ENCODE peak calls at places on chromosomes 11 and 22, in ten cellular contexts. C is cardiac fibroblast; P is hippocampal formation; F is stimulated activated CD4-positive, alpha-beta T cell treated with anti-CD3 and anti-CD28 coated beads, Interleukin-2, amount 100 ng/mL, for 48 hours; H is skeletal muscle cell; K is astrocyte of the spinal cord; O is choroid plexus epithelial cell; W is CD8-positive, alpha-beta T cell; G is tibial artery; S is suprapubic skin. V is an unnamed sample.
A peak's percentile ranks its signal among the peaks of the same experiment; 100 is the strongest.

GRCh38 chr11:7251487-7251835 is 243 bp upstream of the SYT9 start:
- DNase-seq in C (no peak), P (no peak), F (no peak), H (no peak), K (no peak), O (no peak), W (no peak), G (no peak), S (no peak), V (no peak)

GRCh38 chr11:74677131-74677530 is 54.1 kb downstream of the CHRDL2 start:
- DNase-seq in C (no peak), P (no peak), F (no peak), H (no peak), K (no peak), O (no peak), W (peak; percentile 21), G (no peak), S (no peak), V (no peak)

GRCh38 chr11:120137611-120138521 is at the start of gene TRIM29:
- DNase-seq in C (no peak), P (no peak), F (no peak), H (no peak), K (no peak), O (no peak), W (peak; percentile 36), G (peak; percentile 7), S (peak; percentile 85), V (no peak)

GRCh38 chr22:17079572-17079971 is 5.2 kb upstream of the IL17RA start:
- DNase-seq in C (peak; percentile 30), P (no peak), F (no peak), H (no peak), K (no peak), O (peak; percentile 25), W (no peak), G (no peak), S (peak; percentile 53), V (no peak)

GRCh38 chr11:65781152-65781961 is 581 bp upstream of the AP5B1 start:
- DNase-seq in C (no peak), P (no peak), F (no peak), H (no peak), K (no peak), O (no peak), W (no peak), G (peak; percentile 55), S (peak; percentile 84), V (no peak)

GRCh38 chr11:123841189-123841588 is 35.0 kb upstream of the OR6M1 start:
- DNase-seq in C (peak; percentile 13), P (no peak), F (no peak), H (no peak), K (no peak), O (no peak), W (no peak), G (no peak), S (no peak), V (no peak)

GRCh38 chr11:117826360-117826635 is 1.8 kb upstream of the FXYD2 start:
- DNase-seq in C (no peak), P (no peak), F (no peak), H (no peak), K (no peak), O (no peak), W (peak; percentile 40), G (no peak), S (no peak), V (no peak)

GRCh38 chr11:10401696-10402392 is 53.2 kb upstream of the AMPD3 start:
- DNase-seq in C (no peak), P (no peak), F (no peak), H (no peak), K (no peak), O (no peak), W (no peak), G (no peak), S (no peak), V (no peak)

GRCh38 chr11:33912405-33913361 is 20.8 kb upstream of the LMO2 start:
- DNase-seq in C (peak; percentile 75), P (no peak), F (no peak), H (peak; percentile 84), K (peak; percentile 85), O (peak; percentile 95), W (no peak), G (peak; percentile 42), S (no peak), V (peak; percentile 77)

GRCh38 chr11:47914743-47915142 is 65.6 kb upstream of the PTPRJ start:
- DNase-seq in C (peak; percentile 58), P (no peak), F (no peak), H (no peak), K (no peak), O (no peak), W (no peak), G (no peak), S (no peak), V (no peak)

GRCh38 chr11:94728541-94728940 is 39.6 kb upstream of the AMOTL1 start:
- DNase-seq in C (peak; percentile 67), P (no peak), F (no peak), H (no peak), K (peak; percentile 56), O (peak; percentile 48), W (no peak), G (no peak), S (no peak), V (no peak)

GRCh38 chr22:49124588-49124987 is 703.1 kb downstream of the BRD1 start:
- DNase-seq in C (no peak), P (no peak), F (no peak), H (no peak), K (no peak), O (no peak), W (no peak), G (no peak), S (no peak), V (no peak)

GRCh38 chr22:32206774-32207758 is 2.2 kb upstream of the RFPL2 start:
- DNase-seq in C (peak; percentile 20), P (no peak), F (no peak), H (no peak), K (peak; percentile 7), O (peak; percentile 40), W (no peak), G (no peak), S (no peak), V (no peak)

GRCh38 chr11:40306938-40307548 is 1152.4 kb downstream of the LRRC4C start:
- DNase-seq in C (peak; percentile 64), P (peak; percentile 31), F (no peak), H (peak; percentile 25), K (peak; percentile 58), O (peak; percentile 84), W (no peak), G (no peak), S (no peak), V (peak; percentile 28)

GRCh38 chr11:1597981-1598380 is at the start of gene KRTAP5-2:
- DNase-seq in C (no peak), P (no peak), F (no peak), H (no peak), K (no peak), O (no peak), W (no peak), G (no peak), S (no peak), V (no peak)

GRCh38 chr11:47268448-47269001 is 1.4 kb upstream of the MADD start:
- DNase-seq in C (no peak), P (no peak), F (no peak), H (no peak), K (no peak), O (no peak), W (no peak), G (no peak), S (no peak), V (no peak)

GRCh38 chr11:68416070-68416578 is 44.4 kb upstream of the PPP6R3 start:
- DNase-seq in C (no peak), P (no peak), F (no peak), H (no peak), K (no peak), O (no peak), W (no peak), G (no peak), S (no peak), V (no peak)

GRCh38 chr22:50545522-50546325 is at the start of gene KLHDC7B:
- DNase-seq in C (peak; percentile 17), P (no peak), F (no peak), H (no peak), K (no peak), O (peak; percentile 58), W (no peak), G (no peak), S (no peak), V (no peak)

GRCh38 chr11:125315088-125315740 is 150.7 kb downstream of the PKNOX2 start:
- DNase-seq in C (peak; percentile 70), P (no peak), F (no peak), H (peak; percentile 47), K (peak; percentile 37), O (peak; percentile 81), W (no peak), G (no peak), S (no peak), V (no peak)

GRCh38 chr11:120539681-120540369 is 28.3 kb downstream of the GRIK4 start:
- DNase-seq in C (peak; percentile 23), P (no peak), F (no peak), H (no peak), K (peak; percentile 28), O (no peak), W (no peak), G (no peak), S (no peak), V (no peak)

GRCh38 chr11:2212411-2213251 is 41.0 kb upstream of the TH start:
- DNase-seq in C (no peak), P (no peak), F (no peak), H (no peak), K (no peak), O (no peak), W (peak; percentile 48), G (no peak), S (no peak), V (no peak)

GRCh38 chr11:102139081-102139498 is 28.8 kb downstream of the YAP1 start:
- DNase-seq in C (peak; percentile 69), P (no peak), F (no peak), H (peak; percentile 73), K (peak; percentile 90), O (peak; percentile 78), W (no peak), G (no peak), S (no peak), V (peak; percentile 92)

GRCh38 chr11:12199231-12199948 is 89.0 kb downstream of the MICAL2 start:
- DNase-seq in C (no peak), P (no peak), F (no peak), H (no peak), K (no peak), O (no peak), W (no peak), G (no peak), S (no peak), V (no peak)

GRCh38 chr11:47545298-47545697 is 7.6 kb downstream of the CELF1 start:
- DNase-seq in C (no peak), P (no peak), F (no peak), H (no peak), K (no peak), O (no peak), W (no peak), G (no peak), S (no peak), V (no peak)

GRCh38 chr11:46855167-46855566 is 9.1 kb upstream of the CKAP5 start:
- DNase-seq in C (no peak), P (no peak), F (no peak), H (no peak), K (no peak), O (peak; percentile 53), W (no peak), G (no peak), S (no peak), V (no peak)

GRCh38 chr22:47299879-47300697 is 537.6 kb downstream of the TBC1D22A start:
- DNase-seq in C (no peak), P (no peak), F (no peak), H (no peak), K (no peak), O (no peak), W (peak; percentile 42), G (no peak), S (peak; percentile 48), V (no peak)

GRCh38 chr22:46287873-46288751 is 8.6 kb upstream of the GTSE1 start:
- DNase-seq in C (no peak), P (no peak), F (no peak), H (no peak), K (no peak), O (no peak), W (peak; percentile 63), G (no peak), S (no peak), V (no peak)

GRCh38 chr11:10379433-10379832 is 74.6 kb downstream of the ADM start:
- DNase-seq in C (peak; percentile 80), P (no peak), F (no peak), H (no peak), K (peak; percentile 48), O (peak; percentile 35), W (no peak), G (no peak), S (no peak), V (peak; percentile 72)